ENCODE peak calls at places on chromosome 11, in four cellular contexts. M, O, R and Z are unnamed samples.
A peak's percentile ranks its signal among the peaks of the same experiment; 100 is the strongest.

GRCh38 chr11:97620012-97620411 is 1230.2 kb downstream of the JRKL start:
- DNase-seq in M (no peak), O (no peak), R (no peak), Z (no peak)

GRCh38 chr11:9148035-9148434 is 56.6 kb upstream of the SCUBE2 start:
- DNase-seq in M (no peak), O (no peak), R (no peak), Z (no peak)

GRCh38 chr11:38680746-38681145 is 2082.7 kb upstream of the RAG2 start:
- DNase-seq in M (no peak), O (no peak), R (no peak), Z (no peak)

GRCh38 chr11:57979532-57980079 is 44.1 kb upstream of the OR9Q1 start:
- DNase-seq in M (no peak), O (no peak), R (no peak), Z (no peak)

GRCh38 chr11:89119426-89119825 is 53.6 kb upstream of the GRM5 start:
- DNase-seq in M (no peak), O (no peak), R (no peak), Z (no peak)

GRCh38 chr11:59666969-59667368 is 1.9 kb downstream of the PATL1 start:
- DNase-seq in M (no peak), O (no peak), R (no peak), Z (no peak)

GRCh38 chr11:45647786-45648185 is 17.6 kb downstream of the CHST1 start:
- DNase-seq in M (no peak), O (no peak), R (no peak), Z (no peak)

GRCh38 chr11:86625981-86626380 is 46.4 kb downstream of the ME3 start:
- DNase-seq in M (no peak), O (no peak), R (no peak), Z (no peak)

GRCh38 chr11:126138636-126139540 is 72.6 kb downstream of the RPUSD4 start:
- DNase-seq in M (no peak), O (no peak), R (no peak), Z (no peak)

GRCh38 chr11:27991731-27992130 is 116.2 kb downstream of the KIF18A start:
- DNase-seq in M (no peak), O (no peak), R (no peak), Z (no peak)

GRCh38 chr11:119975561-119976152 is 162.3 kb downstream of the TRIM29 start:
- DNase-seq in M (no peak), O (no peak), R (no peak), Z (no peak)

GRCh38 chr11:128733440-128734115 is 39.7 kb downstream of the FLI1 start:
- DNase-seq in M (no peak), O (no peak), R (no peak), Z (no peak)

GRCh38 chr11:85062626-85063025 is 564.5 kb downstream of the DLG2 start:
- DNase-seq in M (no peak), O (no peak), R (no peak), Z (no peak)

GRCh38 chr11:33696931-33697638 is 3.5 kb downstream of the C11orf91 start:
- DNase-seq in M (no peak), O (no peak), R (no peak), Z (no peak)

GRCh38 chr11:73185680-73186293 is 32.3 kb upstream of the P2RY2 start:
- DNase-seq in M (no peak), O (no peak), R (no peak), Z (no peak)

GRCh38 chr11:87405843-87406242 is 368.1 kb downstream of the TMEM135 start:
- DNase-seq in M (no peak), O (no peak), R (no peak), Z (no peak)

GRCh38 chr11:121237686-121238658 is 54.6 kb upstream of the SC5D start:
- DNase-seq in M (no peak), O (no peak), R (no peak), Z (no peak)

GRCh38 chr11:6629573-6629891 is 10.3 kb upstream of the TPP1 start:
- DNase-seq in M (no peak), O (no peak), R (no peak), Z (no peak)

GRCh38 chr11:95599959-95600586 is 189.5 kb downstream of the FAM76B start:
- DNase-seq in M (no peak), O (no peak), R (no peak), Z (no peak)

GRCh38 chr11:46290598-46291309 is 13.3 kb downstream of the CREB3L1 start:
- DNase-seq in M (peak; percentile 88), O (no peak), R (no peak), Z (peak; percentile 89)

GRCh38 chr11:45847908-45848316 is 637 bp downstream of the CRY2 start:
- DNase-seq in M (peak; percentile 74), O (no peak), R (peak; percentile 11), Z (no peak)

GRCh38 chr11:85866137-85866827 is 11.1 kb downstream of the CCDC83 start:
- DNase-seq in M (no peak), O (no peak), R (no peak), Z (no peak)

GRCh38 chr11:124801014-124801413 is 808 bp upstream of the MSANTD2 start:
- DNase-seq in M (no peak), O (no peak), R (no peak), Z (no peak)

GRCh38 chr11:44916797-44917196 is 33.9 kb downstream of the TP53I11 start:
- DNase-seq in M (no peak), O (no peak), R (no peak), Z (no peak)

GRCh38 chr11:45079943-45080719 is 66.3 kb upstream of the PRDM11 start:
- DNase-seq in M (no peak), O (peak; percentile 39), R (peak; percentile 23), Z (no peak)